ENCODE peak calls at places on chromosomes 16 and 17, in ten cellular contexts. S is left ventricle myocardium inferior, J is brain microvascular endothelial cell, A is AG04450, I is body of pancreas, P is keratinocyte, B is fibroblast of the aortic adventitia, Z is neural progenitor cell, Y is heart right ventricle, D is mucosa of descending colon. T is an unnamed sample.

GRCh38 chr16:73202176-73202729 is 154.3 kb upstream of the ZFHX3 start:
- DNase-seq in S (no peak), J (peak), A (peak), I (peak), P (no peak), B (peak), Z (no peak), Y (no peak), D (peak), T (no peak)

GRCh38 chr16:22681551-22681880 is 132.4 kb upstream of the HS3ST2 start:
- DNase-seq in S (no peak), J (no peak), A (no peak), I (no peak), P (no peak), B (no peak), Z (no peak), Y (no peak), D (no peak), T (no peak)

GRCh38 chr16:1450218-1450617 is 5.9 kb upstream of the CCDC154 start:
- DNase-seq in S (no peak), J (no peak), A (no peak), I (no peak), P (no peak), B (no peak), Z (no peak), Y (no peak), D (no peak), T (no peak)

GRCh38 chr16:31875112-31875803 is 1.7 kb downstream of the ZNF267 start:
- DNase-seq in S (no peak), J (peak), A (no peak), I (no peak), P (no peak), B (peak), Z (no peak), Y (no peak), D (no peak), T (no peak)

GRCh38 chr17:2212328-2212981 is 91.1 kb downstream of the SMG6 start:
- DNase-seq in S (peak), J (no peak), A (no peak), I (peak), P (no peak), B (peak), Z (no peak), Y (no peak), D (no peak), T (no peak)

GRCh38 chr17:77609553-77610517 is 348.7 kb upstream of the TNRC6C start:
- DNase-seq in S (no peak), J (no peak), A (no peak), I (peak), P (no peak), B (peak), Z (no peak), Y (no peak), D (no peak), T (peak)

GRCh38 chr17:72187544-72187943 is 66.7 kb downstream of the SOX9 start:
- DNase-seq in S (peak), J (no peak), A (no peak), I (peak), P (no peak), B (peak), Z (peak), Y (peak), D (peak), T (no peak)

GRCh38 chr16:24070851-24071250 is 185.3 kb upstream of the CACNG3 start:
- DNase-seq in S (no peak), J (peak), A (no peak), I (peak), P (no peak), B (no peak), Z (peak), Y (peak), D (no peak), T (peak)

GRCh38 chr17:74671031-74671771 is 41.5 kb downstream of the CD300LF start:
- DNase-seq in S (peak), J (peak), A (no peak), I (peak), P (peak), B (peak), Z (peak), Y (peak), D (peak), T (peak)

GRCh38 chr17:55402374-55402773 is 19.3 kb downstream of the MMD start:
- DNase-seq in S (no peak), J (no peak), A (no peak), I (no peak), P (no peak), B (peak), Z (no peak), Y (no peak), D (no peak), T (no peak)

GRCh38 chr17:43570518-43570928 is 24.4 kb upstream of the ETV4 start:
- DNase-seq in S (no peak), J (peak), A (peak), I (no peak), P (peak), B (no peak), Z (no peak), Y (no peak), D (no peak), T (no peak)

GRCh38 chr16:89146211-89147005 is 25.1 kb upstream of the CDH15 start:
- DNase-seq in S (no peak), J (no peak), A (no peak), I (no peak), P (no peak), B (no peak), Z (no peak), Y (no peak), D (peak), T (no peak)

GRCh38 chr16:77300232-77300631 is 101.0 kb downstream of the SYCE1L start:
- DNase-seq in S (no peak), J (no peak), A (no peak), I (no peak), P (no peak), B (no peak), Z (no peak), Y (no peak), D (no peak), T (no peak)

GRCh38 chr16:53504665-53505064 is 1.7 kb upstream of the AKTIP start:
- DNase-seq in S (no peak), J (peak), A (no peak), I (no peak), P (no peak), B (peak), Z (no peak), Y (no peak), D (no peak), T (peak)

GRCh38 chr16:79598341-79599181 is 2.0 kb downstream of the MAF start:
- DNase-seq in S (peak), J (peak), A (no peak), I (peak), P (no peak), B (no peak), Z (peak), Y (peak), D (peak), T (peak)

GRCh38 chr17:36942031-36942599 is 4.8 kb downstream of the LHX1 start:
- DNase-seq in S (no peak), J (no peak), A (no peak), I (no peak), P (no peak), B (no peak), Z (peak), Y (no peak), D (no peak), T (no peak)

GRCh38 chr16:66928702-66929388 is 3.5 kb upstream of the RRAD start:
- DNase-seq in S (no peak), J (peak), A (no peak), I (no peak), P (no peak), B (peak), Z (peak), Y (no peak), D (no peak), T (peak)

DNA sequence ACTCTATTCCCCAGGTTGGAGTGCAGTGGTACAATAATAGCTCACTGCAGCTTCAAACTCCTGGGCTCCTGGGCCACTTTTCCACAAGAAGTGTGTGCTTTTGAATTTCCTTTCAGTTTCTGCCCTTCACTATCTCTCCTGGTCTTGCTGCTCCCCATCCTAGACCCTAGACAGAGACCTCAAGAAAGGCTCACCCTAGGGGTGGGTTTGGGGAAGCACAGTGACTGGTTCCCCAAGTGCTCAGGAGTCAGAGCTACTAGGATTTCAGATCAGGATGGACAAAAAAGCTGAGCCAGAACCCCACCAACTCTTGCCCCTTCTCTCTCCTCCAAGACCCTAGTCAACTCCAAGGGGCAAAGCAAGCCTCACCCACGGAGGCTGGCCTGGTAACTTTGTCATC is 1.6 kb upstream of the SEBOX start:
- DNase-seq in S (no peak), J (no peak), A (no peak), I (no peak), P (no peak), B (no peak), Z (no peak), Y (no peak), D (no peak), T (no peak)
- TF ChIP-seq CTCF in S (no peak), J (peak), A (no peak), I (no peak), P (peak), B (peak), Z (no peak), Y (no peak), D (no peak), T (no peak)

GRCh38 chr17:503449-503700 is 150.8 kb upstream of the RPH3AL start:
- DNase-seq in S (no peak), J (no peak), A (no peak), I (no peak), P (no peak), B (no peak), Z (no peak), Y (no peak), D (no peak), T (no peak)
- H3K4me3 ChIP-seq in S (no peak), J (no peak), A (no peak), I (no peak), P (no peak), B (no peak), Z (no peak), Y (no peak), D (no peak), T (no peak)

GRCh38 chr17:27569884-27570577 is 61.0 kb upstream of the LGALS9 start:
- DNase-seq in S (no peak), J (no peak), A (no peak), I (peak), P (no peak), B (no peak), Z (no peak), Y (no peak), D (no peak), T (no peak)

GRCh38 chr17:27567563-27567859 is 63.5 kb upstream of the LGALS9 start:
- DNase-seq in S (no peak), J (no peak), A (no peak), I (peak), P (no peak), B (no peak), Z (no peak), Y (no peak), D (no peak), T (no peak)

GRCh38 chr17:27568216-27568615 is 62.8 kb upstream of the LGALS9 start:
- DNase-seq in S (no peak), J (no peak), A (no peak), I (no peak), P (no peak), B (no peak), Z (no peak), Y (no peak), D (no peak), T (no peak)

GRCh38 chr17:27569257-27569722 is 61.7 kb upstream of the LGALS9 start:
- DNase-seq in S (no peak), J (no peak), A (no peak), I (peak), P (no peak), B (peak), Z (peak), Y (no peak), D (no peak), T (peak)

DNA sequence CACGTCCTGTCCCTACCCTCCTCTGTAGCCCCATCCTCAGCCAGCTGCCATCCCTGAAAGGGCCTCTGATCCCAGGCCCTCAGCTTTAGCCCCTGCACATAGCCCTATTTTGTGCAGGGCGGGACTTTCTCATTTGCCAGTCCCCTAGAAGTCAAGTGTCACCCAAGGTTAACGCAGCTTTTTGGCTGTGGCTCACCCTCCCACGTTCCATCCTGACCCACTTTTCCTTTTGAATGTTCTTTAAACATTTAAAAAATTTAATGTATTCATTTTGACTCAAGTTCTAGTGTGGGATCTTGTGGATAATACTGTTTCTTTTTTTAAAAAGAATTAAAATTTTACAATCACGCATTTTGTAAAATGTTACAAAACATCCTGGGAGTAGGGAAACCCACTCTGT is 62.2 kb upstream of the LGALS9 start:
- DNase-seq in S (no peak), J (no peak), A (no peak), I (no peak), P (no peak), B (no peak), Z (no peak), Y (no peak), D (no peak), T (no peak)
- TF ChIP-seq CTCF in S (no peak), J (no peak), A (no peak), I (no peak), P (no peak), B (no peak), Z (no peak), Y (no peak), D (no peak), T (no peak)

DNA sequence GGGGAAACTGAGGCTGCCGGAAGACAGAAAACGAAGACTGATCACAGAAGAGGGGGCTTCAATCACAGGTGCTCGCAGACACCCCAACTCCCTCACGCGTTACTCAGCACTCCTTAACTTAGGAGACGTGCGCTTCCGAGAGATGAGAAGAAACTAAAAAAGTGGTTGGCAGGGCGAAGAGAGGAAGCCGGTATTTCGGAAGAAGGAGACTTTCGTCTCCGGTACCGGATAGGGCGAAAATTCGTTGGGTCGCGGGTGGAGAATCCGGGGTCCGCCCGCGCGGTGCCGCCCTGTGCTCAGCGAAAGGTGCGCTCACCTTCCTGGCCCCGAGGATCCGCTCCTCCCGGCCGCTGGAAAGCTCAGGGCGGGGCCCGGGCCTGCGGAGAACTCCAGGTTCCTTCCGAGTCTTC is 917 bp upstream of the TBX2 start:
- DNase-seq in S (no peak), J (no peak), A (no peak), I (no peak), P (no peak), B (peak), Z (peak), Y (no peak), D (peak), T (no peak)
- H3K4me3 ChIP-seq in S (peak), J (peak), A (peak), I (peak), P (peak), B (peak), Z (peak), Y (peak), D (no peak), T (no peak)

GRCh38 chr17:57955183-57955952 is at the start of gene CUEDC1:
- DNase-seq in S (peak), J (peak), A (no peak), I (peak), P (no peak), B (peak), Z (peak), Y (peak), D (peak), T (peak)
- TF ChIP-seq CTCF in S (peak), J (peak), A (peak), I (peak), P (peak), B (peak), Z (peak), Y (peak), D (no peak), T (peak)

GRCh38 chr17:7932483-7932891 is 481 bp downstream of the CNTROB start:
- DNase-seq in S (no peak), J (peak), A (no peak), I (peak), P (no peak), B (peak), Z (peak), Y (no peak), D (no peak), T (peak)

GRCh38 chr17:7927596-7927995 is 2.1 kb downstream of the KCNAB3 start:
- DNase-seq in S (no peak), J (no peak), A (no peak), I (no peak), P (no peak), B (no peak), Z (no peak), Y (no peak), D (no peak), T (no peak)

GRCh38 chr17:7931709-7932482 is at the start of the genes CNTROB and TRAPPC1:
- DNase-seq in S (peak), J (peak), A (peak), I (peak), P (peak), B (peak), Z (peak), Y (peak), D (peak), T (peak)

GRCh38 chr17:7930841-7931631 is 710 bp downstream of the TRAPPC1 start:
- DNase-seq in S (no peak), J (no peak), A (no peak), I (no peak), P (no peak), B (no peak), Z (no peak), Y (no peak), D (no peak), T (peak)

GRCh38 chr17:7929158-7930029 is at the start of gene KCNAB3:
- DNase-seq in S (peak), J (peak), A (no peak), I (peak), P (no peak), B (peak), Z (peak), Y (no peak), D (peak), T (peak)
- H3K4me3 ChIP-seq in S (peak), J (peak), A (peak), I (no peak), P (no peak), B (peak), Z (peak), Y (no peak), D (no peak), T (no peak)

GRCh38 chr16:68364601-68364998 is 53.8 kb downstream of the PRMT7 start:
- DNase-seq in S (no peak), J (no peak), A (no peak), I (no peak), P (no peak), B (peak), Z (no peak), Y (no peak), D (peak), T (no peak)
- TF ChIP-seq CTCF in S (no peak), J (peak), A (peak), I (no peak), P (peak), B (no peak), Z (peak), Y (no peak), D (no peak), T (peak)

GRCh38 chr17:4584835-4585187 is 482 bp downstream of the SMTNL2 start:
- DNase-seq in S (no peak), J (no peak), A (no peak), I (no peak), P (no peak), B (no peak), Z (no peak), Y (no peak), D (no peak), T (no peak)
- H3K4me3 ChIP-seq in S (peak), J (no peak), A (no peak), I (no peak), P (no peak), B (no peak), Z (peak), Y (peak), D (no peak), T (no peak)

GRCh38 chr17:20155258-20156195 is 146.4 kb downstream of the SPECC1 start:
- DNase-seq in S (peak), J (peak), A (peak), I (peak), P (peak), B (peak), Z (peak), Y (peak), D (peak), T (peak)
- TF ChIP-seq CTCF in S (no peak), J (no peak), A (no peak), I (no peak), P (no peak), B (no peak), Z (no peak), Y (no peak), D (no peak), T (no peak)

DNA sequence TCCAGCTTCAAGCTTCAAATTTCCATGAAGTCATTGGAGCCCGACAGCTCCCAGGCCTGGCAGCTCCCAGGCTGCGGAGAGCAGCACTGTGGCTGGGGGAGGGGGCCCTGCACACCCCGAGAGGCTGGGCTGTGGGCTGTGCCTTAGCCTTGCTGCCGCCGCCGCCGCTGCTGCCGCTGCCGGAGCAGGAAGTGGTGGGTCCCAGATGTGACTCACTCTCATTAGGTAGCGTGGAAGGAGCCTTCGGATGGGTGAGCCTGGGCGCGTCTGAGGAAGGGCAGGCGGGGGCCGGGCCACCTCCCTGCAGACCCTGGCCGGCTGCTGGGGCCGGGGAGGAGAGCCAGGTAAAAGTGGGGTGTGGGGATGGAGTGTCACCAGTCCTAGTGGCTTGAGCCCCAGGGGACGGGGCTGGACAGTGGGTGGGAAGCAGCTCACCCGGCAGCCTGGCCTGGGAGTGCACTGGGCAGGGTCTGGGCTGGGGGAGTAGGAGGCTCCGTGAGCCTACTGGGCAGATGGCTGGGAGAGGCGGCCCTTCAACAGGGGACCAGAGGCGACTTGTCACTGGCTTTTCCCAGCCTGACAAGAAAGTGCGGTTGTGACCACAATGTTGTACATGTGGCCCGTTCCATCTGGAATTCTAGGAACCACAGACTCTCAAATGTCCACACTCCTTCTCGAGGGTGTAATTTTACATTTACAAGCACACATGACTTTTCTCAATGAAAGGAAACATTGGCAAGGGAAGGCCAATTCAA is at the start of gene ADCY7:
- DNase-seq in S (peak), J (peak), A (peak), I (peak), P (no peak), B (peak), Z (peak), Y (peak), D (peak), T (peak)
- H3K4me3 ChIP-seq in S (peak), J (peak), A (peak), I (no peak), P (peak), B (peak), Z (no peak), Y (peak), D (no peak), T (peak)